ENCODE peak calls at places on chromosomes 11 and 22, in four cellular contexts. C is HCT116, V is neural progenitor cell, X is colonic mucosa. W is an unnamed sample.

GRCh38 chr11:26700536-26701235 is 21.2 kb downstream of the SLC5A12 start:
- DNase-seq in V (peak; percentile 13), X (no peak), C (no peak), W (no peak)

GRCh38 chr11:2300290-2300935 is 1.3 kb downstream of the C11orf21 start:
- DNase-seq in V (no peak), C (no peak), X (peak; percentile 20), W (peak; percentile 75)

GRCh38 chr22:45481661-45482060 is 21.0 kb upstream of the FBLN1 start:
- DNase-seq in X (no peak), C (no peak), V (no peak), W (no peak)

GRCh38 chr11:94669032-94669431 is 99.1 kb upstream of the AMOTL1 start:
- DNase-seq in X (no peak), C (no peak), V (no peak), W (no peak)

GRCh38 chr11:63769719-63770443 is 1.3 kb upstream of the ZFTA start:
- DNase-seq in V (peak; percentile 64), X (no peak), C (no peak), W (no peak)

GRCh38 chr11:35943761-35944502 is at the start of gene LDLRAD3:
- DNase-seq in C (peak; percentile 37), X (peak; percentile 75), V (peak; percentile 93), W (peak; percentile 94)

GRCh38 chr11:75013051-75013450 is 24.3 kb downstream of the NEU3 start:
- DNase-seq in X (no peak), V (no peak), C (no peak), W (no peak)

GRCh38 chr11:75891947-75892739 is 77.1 kb downstream of the UVRAG start:
- DNase-seq in X (no peak), V (no peak), C (no peak), W (no peak)

GRCh38 chr11:57342702-57343101 is 4.5 kb downstream of the P2RX3 start:
- DNase-seq in V (no peak), C (no peak), X (no peak), W (no peak)

GRCh38 chr11:76777325-76777724 is 5.8 kb upstream of the TSKU start:
- DNase-seq in V (no peak), X (no peak), C (no peak), W (no peak)

GRCh38 chr11:134665571-134666268 is 253.7 kb upstream of the B3GAT1 start:
- DNase-seq in X (no peak), C (no peak), V (no peak), W (no peak)

GRCh38 chr22:42519544-42520237 is at the start of gene RRP7A:
- DNase-seq in V (peak; percentile 90), X (peak; percentile 86), C (no peak), W (peak; percentile 92)

GRCh38 chr11:20388096-20389055 is 860 bp downstream of the PRMT3 start:
- DNase-seq in X (peak; percentile 52), C (no peak), V (no peak), W (no peak)

GRCh38 chr11:36463781-36464180 is 46.3 kb downstream of the TRAF6 start:
- DNase-seq in C (no peak), V (no peak), X (no peak), W (no peak)

GRCh38 chr22:39078329-39078728 is 1.3 kb downstream of the APOBEC3G start:
- DNase-seq in C (no peak), V (no peak), X (no peak), W (peak; percentile 59)

DNA sequence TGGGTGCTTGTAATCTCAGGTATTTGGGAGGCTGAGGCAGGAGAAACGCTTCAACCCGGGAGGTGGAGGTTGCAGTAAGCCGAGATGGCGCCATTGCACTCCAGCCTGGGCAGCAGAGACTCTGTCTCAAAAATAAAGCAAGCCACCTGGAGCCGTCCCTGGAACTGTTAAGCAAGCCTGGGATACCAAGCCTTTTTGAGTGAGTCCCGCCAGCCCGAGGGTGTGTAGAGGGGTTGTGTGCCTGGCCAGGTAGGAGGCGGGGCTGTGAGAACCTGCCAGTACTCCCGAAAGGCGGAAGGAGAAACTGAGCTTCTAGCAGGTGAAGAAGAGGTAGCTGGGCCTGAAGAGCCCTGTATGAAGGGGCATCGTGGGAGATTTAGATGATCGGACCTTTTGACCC is 52.4 kb downstream of the TRIOBP start:
- DNase-seq in C (no peak), V (no peak), X (no peak), W (no peak)
- H3K4me1 ChIP-seq in C (peaks cover 69% of the 10 kb centered on the region), V (peaks cover 31% of the 10 kb centered on the region), X (peaks cover 34% of the 10 kb centered on the region), W (peaks cover 34% of the 10 kb centered on the region)

GRCh38 chr11:812390-812789 is 2.6 kb downstream of the RPLP2 start:
- DNase-seq in V (no peak), C (no peak), X (no peak), W (no peak)
- H3K9ac ChIP-seq in V (no peak overlapping the region), C (peak overlapping the region; percentile 100), X (no peak overlapping the region), W (no peak overlapping the region)

DNA sequence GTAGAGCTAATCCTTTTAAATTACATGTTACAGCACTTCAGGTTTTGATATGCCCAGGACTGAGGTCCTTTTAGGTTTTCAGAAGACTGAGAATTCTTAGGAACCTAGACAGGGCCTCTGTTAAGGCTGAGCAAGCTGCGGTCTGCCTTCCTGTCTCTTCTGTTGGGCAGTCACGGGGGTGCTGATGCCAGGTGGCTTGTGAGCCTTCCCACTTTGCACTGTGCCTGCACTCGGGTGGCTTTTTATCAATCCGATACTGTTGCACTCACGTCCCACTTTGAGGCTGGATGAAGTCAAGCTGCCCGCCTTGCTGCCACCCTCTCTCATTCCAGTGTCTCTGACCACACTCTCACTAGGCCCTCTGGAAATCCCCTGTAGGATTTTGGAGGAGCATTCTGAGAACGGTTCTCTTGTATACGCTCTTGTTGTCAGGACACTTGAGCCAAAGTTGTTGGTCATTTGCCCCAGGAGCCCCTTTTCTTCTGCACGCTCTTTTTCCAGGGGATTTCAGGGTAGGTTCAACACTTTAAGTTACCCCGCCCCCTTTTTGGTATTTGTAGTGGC is 141.8 kb downstream of the TEAD1 start:
- DNase-seq in X (no peak), V (no peak), C (no peak), W (no peak)
- H3K4me1 ChIP-seq in X (no peaks in the 10 kb centered on the region), V (peaks cover 14% of the 10 kb centered on the region), C (peaks cover 48% of the 10 kb centered on the region), W (no peaks in the 10 kb centered on the region)

GRCh38 chr22:29204617-29205183 is 996 bp upstream of the EMID1 start:
- DNase-seq in C (no peak), V (no peak), X (no peak), W (no peak)
- H3K9ac ChIP-seq in C (peak overlapping the region; percentile 70), V (no peak overlapping the region), X (no peak overlapping the region), W (peak overlapping the region; percentile 0)

DNA sequence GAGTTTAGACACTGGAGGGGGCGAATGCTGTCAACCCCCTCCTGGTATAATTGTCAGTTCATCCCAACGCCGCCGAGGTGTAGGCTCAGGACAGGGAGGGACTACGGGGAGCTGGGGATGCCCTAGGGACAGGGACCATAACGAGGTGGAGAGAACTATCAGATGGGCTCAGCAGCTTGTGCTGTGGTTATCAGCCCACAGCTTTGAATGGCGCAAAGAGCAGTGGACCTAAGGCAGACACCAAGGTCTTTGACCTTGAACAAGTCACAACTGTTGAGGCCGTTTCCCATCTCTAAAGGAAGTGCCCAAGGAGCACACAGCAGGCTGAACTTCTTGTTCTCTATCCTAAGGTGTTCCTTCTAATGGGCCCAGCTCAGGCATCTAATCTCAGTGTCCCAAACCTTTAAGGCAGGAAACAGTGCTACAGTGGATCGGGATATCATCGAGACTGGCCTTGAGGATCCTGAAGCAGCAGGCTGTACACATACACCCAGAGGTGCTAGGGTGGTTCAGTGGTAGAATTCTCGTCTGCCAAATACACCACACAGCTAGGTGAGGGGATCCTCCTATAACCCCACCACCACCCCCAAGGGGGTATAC is 993 bp upstream of the TUT1 start:
- DNase-seq in X (no peak), V (no peak), C (no peak), W (peak; percentile 22)
- H3K4me1 ChIP-seq in X (peaks cover 20% of the 10 kb centered on the region), V (peaks cover 6% of the 10 kb centered on the region), C (peaks cover 21% of the 10 kb centered on the region), W (peaks cover 16% of the 10 kb centered on the region)

GRCh38 chr11:86519064-86519911 is 144.6 kb downstream of the CCDC81 start:
- DNase-seq in V (no peak), C (no peak), X (no peak), W (no peak)
- H3K9ac ChIP-seq in V (no peak overlapping the region), C (no peak overlapping the region), X (no peak overlapping the region), W (no peak overlapping the region)

GRCh38 chr22:22167791-22168189 is 76.8 kb upstream of the VPREB1 start:
- DNase-seq in C (no peak), V (no peak), X (no peak), W (no peak)
- H3K4me1 ChIP-seq in C (peaks cover 7% of the 10 kb centered on the region), V (no peaks in the 10 kb centered on the region), X (no peaks in the 10 kb centered on the region), W (no peaks in the 10 kb centered on the region)

GRCh38 chr22:26403827-26404226 is 25.2 kb upstream of the ASPHD2 start:
- DNase-seq in V (no peak), C (no peak), X (no peak), W (no peak)
- H3K9ac ChIP-seq in V (no peak overlapping the region), C (no peak overlapping the region), X (no peak overlapping the region), W (no peak overlapping the region)

GRCh38 chr11:66624450-66624849 is 8.0 kb downstream of the RBM14 start:
- DNase-seq in V (no peak), C (no peak), X (no peak), W (no peak)
- H3K4me1 ChIP-seq in V (peaks cover 21% of the 10 kb centered on the region), C (no peaks in the 10 kb centered on the region), X (peaks cover 7% of the 10 kb centered on the region), W (peaks cover 15% of the 10 kb centered on the region)

DNA sequence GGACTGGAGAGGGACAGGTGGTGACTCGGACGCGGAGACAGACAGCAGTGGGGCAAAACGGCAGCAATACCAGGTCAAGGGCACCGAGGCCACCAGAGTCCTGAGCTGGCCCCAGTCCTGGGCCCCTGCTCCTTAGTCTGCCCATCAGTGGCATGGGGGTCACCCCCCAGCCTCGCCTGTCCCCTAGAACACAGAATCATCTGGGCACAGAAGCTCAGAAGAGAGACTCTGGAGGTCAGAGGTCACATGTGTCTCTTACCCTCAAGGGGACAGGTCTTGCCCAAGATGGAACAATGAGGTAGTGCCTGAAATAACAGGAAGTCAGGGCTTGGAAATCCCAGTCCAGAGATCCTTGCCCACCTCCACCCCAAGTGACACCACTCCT is 20.6 kb downstream of the PDE2A start:
- DNase-seq in X (no peak), C (no peak), V (no peak), W (no peak)
- H3K9ac ChIP-seq in X (no peak overlapping the region), C (no peak overlapping the region), V (no peak overlapping the region), W (no peak overlapping the region)

W was measured in kidney.